ENCODE peak calls at places on chromosomes 4 and X, in nine cellular contexts. One of them, this sample, is unnamed.

GRCh38 chr4:103754844-103755243 is 35.1 kb upstream of the TACR3 start:
- DNase-seq in amniotic stem cell: no peak
- DNase-seq in posterior cingulate gyrus: no peak
- DNase-seq in aorta: no peak
- DNase-seq in neuronal stem cell: no peak
- DNase-seq in substantia nigra: no peak
- DNase-seq in activated CD4-positive, alpha-beta T cell treated with anti-CD3 and anti-CD28 coated beads, Interleukin-2, amount 10 ng/mL, durations not matched to agents 7 days and 5 days: no peak
- DNase-seq in heart right ventricle: no peak
- DNase-seq in NAMALWA: no peak
- DNase-seq in this sample: no peak

GRCh38 chrX:30280428-30280827 is 28.8 kb downstream of the NR0B1 start:
- DNase-seq in activated CD4-positive, alpha-beta T cell treated with anti-CD3 and anti-CD28 coated beads, Interleukin-2, amount 10 ng/mL, durations not matched to agents 7 days and 5 days: no peak
- DNase-seq in neuronal stem cell: no peak
- DNase-seq in aorta: no peak
- DNase-seq in substantia nigra: no peak
- DNase-seq in NAMALWA: no peak
- DNase-seq in heart right ventricle: no peak
- DNase-seq in posterior cingulate gyrus: no peak
- DNase-seq in amniotic stem cell: no peak
- DNase-seq in this sample: no peak

GRCh38 chr4:100848865-100849264 is 331.0 kb upstream of the EMCN start:
- DNase-seq in aorta: no peak
- DNase-seq in NAMALWA: peak; percentile 48
- DNase-seq in heart right ventricle: no peak
- DNase-seq in amniotic stem cell: no peak
- DNase-seq in posterior cingulate gyrus: no peak
- DNase-seq in substantia nigra: no peak
- DNase-seq in neuronal stem cell: no peak
- DNase-seq in activated CD4-positive, alpha-beta T cell treated with anti-CD3 and anti-CD28 coated beads, Interleukin-2, amount 10 ng/mL, durations not matched to agents 7 days and 5 days: no peak
- DNase-seq in this sample: no peak

GRCh38 chr4:10740227-10740626 is 55.7 kb upstream of the CLNK start:
- DNase-seq in aorta: no peak
- DNase-seq in neuronal stem cell: no peak
- DNase-seq in substantia nigra: no peak
- DNase-seq in NAMALWA: no peak
- DNase-seq in activated CD4-positive, alpha-beta T cell treated with anti-CD3 and anti-CD28 coated beads, Interleukin-2, amount 10 ng/mL, durations not matched to agents 7 days and 5 days: no peak
- DNase-seq in posterior cingulate gyrus: no peak
- DNase-seq in amniotic stem cell: no peak
- DNase-seq in heart right ventricle: no peak
- DNase-seq in this sample: no peak

GRCh38 chr4:60155088-60155487 is 1045.0 kb upstream of the ADGRL3 start:
- DNase-seq in activated CD4-positive, alpha-beta T cell treated with anti-CD3 and anti-CD28 coated beads, Interleukin-2, amount 10 ng/mL, durations not matched to agents 7 days and 5 days: no peak
- DNase-seq in NAMALWA: no peak
- DNase-seq in neuronal stem cell: no peak
- DNase-seq in substantia nigra: no peak
- DNase-seq in posterior cingulate gyrus: no peak
- DNase-seq in heart right ventricle: no peak
- DNase-seq in aorta: no peak
- DNase-seq in amniotic stem cell: no peak
- DNase-seq in this sample: no peak

GRCh38 chr4:148574502-148574901 is 132.3 kb upstream of the NR3C2 start:
- DNase-seq in aorta: no peak
- DNase-seq in posterior cingulate gyrus: no peak
- DNase-seq in amniotic stem cell: no peak
- DNase-seq in NAMALWA: no peak
- DNase-seq in heart right ventricle: no peak
- DNase-seq in neuronal stem cell: no peak
- DNase-seq in activated CD4-positive, alpha-beta T cell treated with anti-CD3 and anti-CD28 coated beads, Interleukin-2, amount 10 ng/mL, durations not matched to agents 7 days and 5 days: no peak
- DNase-seq in substantia nigra: no peak
- DNase-seq in this sample: no peak

GRCh38 chr4:144955104-144955503 is 142.9 kb downstream of the ANAPC10 start:
- DNase-seq in substantia nigra: no peak
- DNase-seq in aorta: no peak
- DNase-seq in activated CD4-positive, alpha-beta T cell treated with anti-CD3 and anti-CD28 coated beads, Interleukin-2, amount 10 ng/mL, durations not matched to agents 7 days and 5 days: no peak
- DNase-seq in NAMALWA: no peak
- DNase-seq in amniotic stem cell: no peak
- DNase-seq in heart right ventricle: no peak
- DNase-seq in neuronal stem cell: no peak
- DNase-seq in posterior cingulate gyrus: no peak
- DNase-seq in this sample: no peak

GRCh38 chrX:120302434-120302833 is 8.8 kb downstream of the TMEM255A start:
- DNase-seq in NAMALWA: peak; percentile 65
- DNase-seq in activated CD4-positive, alpha-beta T cell treated with anti-CD3 and anti-CD28 coated beads, Interleukin-2, amount 10 ng/mL, durations not matched to agents 7 days and 5 days: peak; percentile 54
- DNase-seq in amniotic stem cell: no peak
- DNase-seq in posterior cingulate gyrus: no peak
- DNase-seq in substantia nigra: no peak
- DNase-seq in neuronal stem cell: no peak
- DNase-seq in aorta: peak; percentile 60
- DNase-seq in heart right ventricle: no peak
- DNase-seq in this sample: no peak

GRCh38 chr4:78022517-78022916 is 34.6 kb upstream of the FRAS1 start:
- DNase-seq in heart right ventricle: no peak
- DNase-seq in activated CD4-positive, alpha-beta T cell treated with anti-CD3 and anti-CD28 coated beads, Interleukin-2, amount 10 ng/mL, durations not matched to agents 7 days and 5 days: no peak
- DNase-seq in aorta: no peak
- DNase-seq in amniotic stem cell: no peak
- DNase-seq in NAMALWA: no peak
- DNase-seq in posterior cingulate gyrus: no peak
- DNase-seq in substantia nigra: no peak
- DNase-seq in neuronal stem cell: no peak
- DNase-seq in this sample: no peak

GRCh38 chr4:18022572-18023039 is 1.1 kb upstream of the LCORL start:
- DNase-seq in aorta: no peak
- DNase-seq in NAMALWA: no peak
- DNase-seq in amniotic stem cell: no peak
- DNase-seq in neuronal stem cell: no peak
- DNase-seq in heart right ventricle: no peak
- DNase-seq in activated CD4-positive, alpha-beta T cell treated with anti-CD3 and anti-CD28 coated beads, Interleukin-2, amount 10 ng/mL, durations not matched to agents 7 days and 5 days: no peak
- DNase-seq in substantia nigra: no peak
- DNase-seq in posterior cingulate gyrus: no peak
- DNase-seq in this sample: no peak

GRCh38 chr4:15361529-15361928 is 66.3 kb upstream of the C1QTNF7 start:
- DNase-seq in NAMALWA: no peak
- DNase-seq in amniotic stem cell: no peak
- DNase-seq in neuronal stem cell: no peak
- DNase-seq in aorta: no peak
- DNase-seq in heart right ventricle: no peak
- DNase-seq in activated CD4-positive, alpha-beta T cell treated with anti-CD3 and anti-CD28 coated beads, Interleukin-2, amount 10 ng/mL, durations not matched to agents 7 days and 5 days: no peak
- DNase-seq in substantia nigra: no peak
- DNase-seq in posterior cingulate gyrus: no peak
- DNase-seq in this sample: no peak

This sample was measured in G401.